ENCODE peak calls at places on chromosomes 4 and X, in eight cellular contexts. R is heart left ventricle, N is testis, D is prostate gland, J is uterus, H is NB4, B is breast epithelium, I is A549. L is an unnamed sample.

GRCh38 chr4:159021597-159022385 is 81.1 kb upstream of the RAPGEF2 start:
- DNase-seq in B (no peak), N (no peak), J (no peak), D (no peak), R (no peak), H (no peak), I (no peak), L (no peak)

GRCh38 chr4:176547005-176547404 is 227.2 kb downstream of the SPCS3 start:
- DNase-seq in N (no peak), I (no peak), J (no peak), H (no peak), R (no peak), D (no peak), B (no peak), L (no peak)

GRCh38 chr4:41785665-41786064 is 37.1 kb upstream of the PHOX2B start:
- DNase-seq in H (no peak), I (no peak), N (no peak), J (no peak), R (no peak), D (no peak), B (no peak), L (no peak)

GRCh38 chr4:159105063-159105414 is 2.2 kb downstream of the RAPGEF2 start:
- DNase-seq in H (no peak), R (no peak), N (no peak), I (no peak), D (no peak), J (no peak), B (no peak), L (no peak)

GRCh38 chr4:76969941-76970529 is 20.5 kb downstream of the SEPTIN11 start:
- DNase-seq in I (no peak), R (no peak), D (no peak), H (no peak), N (no peak), B (no peak), J (no peak), L (no peak)

GRCh38 chr4:11427201-11427996 is 1.3 kb downstream of the HS3ST1 start:
- DNase-seq in N (no peak), I (no peak), H (no peak), B (no peak), J (no peak), R (no peak), D (no peak), L (no peak)

GRCh38 chr4:55426518-55426917 is 30.8 kb downstream of the TMEM165 start:
- DNase-seq in R (no peak), B (no peak), I (no peak), H (no peak), D (no peak), J (no peak), N (no peak), L (no peak)

GRCh38 chrX:149129767-149130166 is 375.3 kb downstream of the IDS start:
- DNase-seq in H (no peak), D (no peak), J (no peak), R (no peak), B (no peak), I (no peak), N (no peak), L (no peak)

GRCh38 chrX:40104649-40105015 is 6.9 kb upstream of the BCOR start:
- DNase-seq in B (no peak), R (peak), D (peak), J (peak), I (no peak), H (peak), N (no peak), L (peak)

DNA sequence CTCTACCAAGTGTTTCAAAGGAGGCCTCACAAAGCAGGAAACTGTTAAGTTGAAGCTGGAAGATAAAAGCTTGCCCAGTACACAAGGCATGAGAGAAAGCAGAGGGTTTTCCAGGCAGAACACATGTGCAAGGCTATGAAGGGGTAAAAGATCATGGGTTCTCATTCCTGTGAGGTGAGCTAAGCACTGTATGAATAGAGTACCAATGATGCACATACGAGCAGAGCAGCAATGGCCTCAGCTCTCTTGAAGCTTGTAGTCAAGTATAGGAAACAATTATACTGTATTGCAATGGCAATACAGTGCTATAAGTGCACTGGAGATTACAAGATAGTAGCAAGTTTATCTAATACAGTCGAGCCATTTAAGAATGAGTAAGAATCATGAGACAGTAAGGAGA is 18.0 kb downstream of the TTC29 start:
- DNase-seq in N (no peak), I (no peak), B (no peak), H (no peak), R (no peak), D (no peak), J (no peak), L (no peak)
- H3K4me3 ChIP-seq in N (no peak), I (no peak), B (no peak), H (no peak), R (no peak), D (no peak), J (no peak), L (no peak)

GRCh38 chrX:150299579-150299978 is 63.5 kb upstream of the MAMLD1 start:
- DNase-seq in N (no peak), J (no peak), R (no peak), D (no peak), I (no peak), H (no peak), B (no peak), L (no peak)
- TF ChIP-seq CTCF in N (no peak), J (no peak), R (no peak), D (no peak), I (no peak), H (no peak), B (no peak), L (no peak)

GRCh38 chr4:6926681-6927478 is 17.3 kb downstream of the TBC1D14 start:
- DNase-seq in B (no peak), R (peak), I (no peak), D (peak), N (peak), H (peak), J (no peak), L (peak)
- TF ChIP-seq POLR2A in B (no peak), R (no peak), I (no peak), D (peak), N (no peak), H (no peak), J (no peak), L (peak)

GRCh38 chr4:58413849-58414248 is 1303.7 kb upstream of the IGFBP7 start:
- DNase-seq in D (no peak), I (no peak), N (no peak), B (no peak), J (no peak), R (no peak), H (no peak), L (no peak)
- H3K4me3 ChIP-seq in D (no peak), I (no peak), N (no peak), B (no peak), J (no peak), R (no peak), H (no peak), L (no peak)

GRCh38 chr4:48877827-48878535 is 28.6 kb downstream of the OCIAD2 start:
- DNase-seq in I (no peak), H (no peak), N (no peak), B (no peak), R (no peak), D (no peak), J (no peak), L (no peak)
- TF ChIP-seq CTCF in I (no peak), H (no peak), N (no peak), B (no peak), R (no peak), D (no peak), J (no peak), L (no peak)